ENCODE peak calls at places on chromosomes 2 and 18, in six cellular contexts. W is OCI-LY7; M is CD8-positive, alpha-beta memory T cell; R is tibial artery; Y is foreskin keratinocyte; G is stomach. J is an unnamed sample. For H3K4me1, the result is how much of the 10 kb centered on the place peaks cover.

GRCh38 chr2:8447610-8448221 is 234.1 kb upstream of the ID2 start:
- DNase-seq in W (no peak), M (no peak), R (no peak), Y (no peak), G (no peak), J (no peak)

GRCh38 chr18:23689616-23690504 is 607 bp downstream of the LAMA3 start:
- DNase-seq in W (no peak), M (no peak), R (peak), Y (no peak), G (peak), J (peak)

GRCh38 chr2:85930129-85931124 is 41.6 kb upstream of the ST3GAL5 start:
- DNase-seq in W (no peak), M (no peak), R (no peak), Y (no peak), G (no peak), J (no peak)

GRCh38 chr2:140714586-140714985 is 1416.2 kb downstream of the LRP1B start:
- DNase-seq in W (no peak), M (no peak), R (no peak), Y (no peak), G (no peak), J (no peak)

GRCh38 chr2:38122344-38122743 is 46.4 kb upstream of the CYP1B1 start:
- DNase-seq in W (no peak), M (no peak), R (peak), Y (no peak), G (no peak), J (no peak)

GRCh38 chr18:49690307-49690706 is 123.0 kb downstream of the ACAA2 start:
- DNase-seq in W (no peak), M (no peak), R (no peak), Y (peak), G (no peak), J (no peak)

GRCh38 chr2:239151201-239152131 is 249.4 kb downstream of the HDAC4 start:
- DNase-seq in W (no peak), M (no peak), R (peak), Y (no peak), G (peak), J (peak)

GRCh38 chr2:64686283-64686956 is 32.7 kb upstream of the SERTAD2 start:
- DNase-seq in W (no peak), M (no peak), R (no peak), Y (no peak), G (no peak), J (no peak)

GRCh38 chr2:62194558-62195420 is 1.1 kb upstream of the B3GNT2 start:
- DNase-seq in W (no peak), M (no peak), R (no peak), Y (no peak), G (no peak), J (peak)

GRCh38 chr2:160062283-160063005 is at the start of gene PLA2R1:
- DNase-seq in W (no peak), M (no peak), R (peak), Y (peak), G (peak), J (peak)

GRCh38 chr2:237280235-237280634 is 133.7 kb downstream of the COL6A3 start:
- DNase-seq in W (no peak), M (no peak), R (peak), Y (no peak), G (no peak), J (no peak)

GRCh38 chr18:23844991-23845680 is 155.9 kb downstream of the LAMA3 start:
- DNase-seq in W (no peak), M (no peak), R (no peak), Y (peak), G (no peak), J (no peak)

GRCh38 chr18:27750014-27750413 is 426.9 kb downstream of the CDH2 start:
- DNase-seq in W (peak), M (no peak), R (no peak), Y (peak), G (peak), J (no peak)

GRCh38 chr2:96952976-96953610 is 33.3 kb downstream of the FAM178B start:
- DNase-seq in W (no peak), M (no peak), R (peak), Y (no peak), G (peak), J (peak)

GRCh38 chr18:21997207-21998143 is 171.9 kb upstream of the GATA6 start:
- DNase-seq in W (peak), M (peak), R (no peak), Y (no peak), G (no peak), J (no peak)

DNA sequence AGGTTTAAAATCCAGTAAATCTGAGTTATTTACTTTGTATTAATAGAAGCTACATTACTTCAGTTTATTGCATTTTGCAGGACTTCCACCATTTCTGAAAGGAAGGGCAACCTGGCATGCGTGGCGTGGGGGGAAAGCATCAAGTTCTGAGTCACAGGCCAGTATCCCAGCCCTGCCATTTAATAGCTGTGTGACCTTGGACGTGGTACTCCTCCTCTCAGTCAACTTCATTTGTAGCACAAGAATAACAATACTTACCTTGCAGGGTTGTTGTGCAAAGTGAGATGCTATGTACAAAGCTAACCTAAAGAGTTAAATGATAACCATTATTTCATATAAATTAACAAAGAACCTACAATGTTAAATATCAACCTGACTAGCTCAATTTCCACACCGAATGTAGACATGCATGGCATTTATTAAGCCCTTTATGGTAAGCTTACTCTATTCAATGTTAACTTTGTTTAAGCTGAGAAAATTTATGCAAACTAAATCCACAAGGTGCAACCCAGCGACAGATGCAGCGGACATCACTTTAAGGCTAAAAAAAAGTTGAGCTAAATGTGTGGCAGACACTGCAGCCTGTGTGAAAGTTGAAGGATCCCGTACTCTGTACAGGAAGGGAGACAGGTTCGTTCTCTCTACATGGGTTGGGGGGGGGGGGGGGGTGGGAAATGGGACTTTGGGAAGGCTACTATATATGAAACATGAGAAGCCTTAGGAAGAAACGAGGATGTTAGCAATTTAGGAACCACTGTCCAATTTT is 17.2 kb upstream of the STPG4 start:
- DNase-seq in W (no peak), M (no peak), R (no peak), Y (no peak), G (no peak), J (no peak)
- H3K4me1 ChIP-seq in W (half or more), M (half or more), R (under half), Y (under half), G (half or more), J (half or more)

GRCh38 chr2:100058014-100058310 is 84.4 kb downstream of the AFF3 start:
- DNase-seq in W (no peak), M (no peak), R (no peak), Y (no peak), G (no peak), J (no peak)
- H3K4me1 ChIP-seq in W (under half), M (under half), R (under half), Y (under half), G (under half), J (under half)

GRCh38 chr2:100971221-100971620 is 30.9 kb upstream of the RPL31 start:
- DNase-seq in W (no peak), M (no peak), R (peak), Y (no peak), G (no peak), J (no peak)

GRCh38 chr2:100969998-100970397 is 32.1 kb upstream of the RPL31 start:
- DNase-seq in W (no peak), M (no peak), R (no peak), Y (no peak), G (no peak), J (no peak)

GRCh38 chr2:100974712-100975520 is 27.2 kb upstream of the RPL31 start:
- DNase-seq in W (no peak), M (no peak), R (no peak), Y (no peak), G (no peak), J (no peak)

GRCh38 chr2:100975521-100975785 is 26.6 kb upstream of the RPL31 start:
- DNase-seq in W (no peak), M (no peak), R (peak), Y (no peak), G (no peak), J (peak)

DNA sequence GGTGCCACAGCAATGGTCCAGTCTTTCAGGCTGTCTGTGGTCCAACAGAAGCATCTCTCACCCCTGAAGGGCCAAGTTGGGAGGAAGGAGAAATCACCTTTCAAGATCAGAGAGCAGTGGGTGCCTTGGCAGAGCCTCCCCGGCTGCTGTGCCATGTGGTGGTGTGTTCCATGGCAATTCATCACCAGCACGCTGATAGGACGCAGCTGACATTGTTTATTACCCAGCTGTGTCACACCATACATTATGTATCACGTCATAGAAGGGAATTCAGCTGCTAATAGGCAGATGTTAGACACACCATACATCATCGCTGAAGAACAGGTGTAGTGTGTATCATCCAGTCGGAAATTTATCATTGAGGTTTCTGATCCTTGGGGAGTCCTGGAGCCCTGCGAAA is 29.6 kb upstream of the RPL31 start:
- DNase-seq in W (no peak), M (no peak), R (peak), Y (no peak), G (no peak), J (no peak)
- H3K4me1 ChIP-seq in W (under half), M (under half), R (under half), Y (under half), G (under half), J (under half)

DNA sequence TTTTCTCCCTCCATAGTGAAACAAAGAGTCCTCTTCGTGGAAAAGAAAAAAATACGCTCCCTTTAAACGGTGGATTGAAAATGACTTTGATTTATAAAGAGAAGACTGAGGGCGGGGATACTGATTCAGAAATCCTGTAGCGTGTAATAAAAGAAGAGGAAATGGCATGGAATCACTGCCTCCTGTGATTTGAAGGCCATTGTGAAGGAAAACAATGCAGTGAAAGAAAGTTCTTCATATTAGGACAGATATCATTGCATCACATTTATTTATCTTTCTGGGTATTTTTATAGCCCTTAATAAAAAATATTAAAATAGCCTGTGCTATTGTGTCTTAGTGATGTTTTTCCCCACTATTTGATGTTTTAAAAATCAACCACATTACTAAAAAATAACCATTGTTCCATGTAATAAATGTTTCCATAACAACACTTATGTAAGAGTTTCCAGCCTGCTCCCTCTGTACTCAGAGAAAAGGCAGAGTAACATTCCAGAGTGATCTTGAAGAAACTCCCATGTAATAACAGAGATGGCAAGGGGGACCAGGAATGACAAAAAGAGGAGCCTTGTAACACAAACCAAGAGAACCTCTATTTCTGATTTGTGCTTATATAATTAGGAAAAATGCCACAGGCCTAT is 8.0 kb downstream of the MRPL33 start:
- DNase-seq in W (no peak), M (no peak), R (no peak), Y (no peak), G (no peak), J (no peak)
- H3K4me1 ChIP-seq in W (under half), M (under half), R (under half), Y (under half), G (half or more), J (under half)

J was measured in left lung.